ENCODE peak calls at places on chromosomes 5 and 9, in six cellular contexts. V is cerebellum; L is gastrocnemius medialis; B is neural crest cell; S is spleen; F is stimulated activated naive B cell treated with anti-CD40 and anti-IgM and Interleukin-4, amounts not matched to agents 10 μg/mL and 1 μg/mL and 100 μg/mL, for 72 hours. R is an unnamed sample.
A peak's percentile ranks its signal among the peaks of the same experiment; 100 is the strongest.

GRCh38 chr5:146291421-146292074 is 47.1 kb upstream of the POU4F3 start:
- DNase-seq in V (no peak), L (no peak), B (peak; percentile 11), S (no peak), F (no peak), R (no peak)

GRCh38 chr5:132760601-132761317 is 13.5 kb downstream of the CCNI2 start:
- DNase-seq in V (no peak), L (no peak), B (no peak), S (no peak), F (no peak), R (no peak)

GRCh38 chr5:25458628-25459027 is 813.9 kb upstream of the CDH10 start:
- DNase-seq in V (no peak), L (no peak), B (no peak), S (no peak), F (no peak), R (no peak)

GRCh38 chr9:93028448-93029006 is 30.0 kb upstream of the SUSD3 start:
- DNase-seq in V (no peak), L (no peak), B (no peak), S (no peak), F (peak; percentile 48), R (no peak)

GRCh38 chr9:91495450-91495849 is 71.8 kb upstream of the NFIL3 start:
- DNase-seq in V (no peak), L (no peak), B (no peak), S (no peak), F (no peak), R (no peak)

GRCh38 chr9:72477862-72478564 is 43.4 kb upstream of the TMC1 start:
- DNase-seq in V (no peak), L (no peak), B (no peak), S (no peak), F (no peak), R (no peak)

GRCh38 chr5:852431-853401 is 1.9 kb upstream of the ZDHHC11 start:
- DNase-seq in V (no peak), L (no peak), B (no peak), S (peak; percentile 41), F (no peak), R (peak; percentile 66)

GRCh38 chr9:122835313-122835731 is 6.9 kb upstream of the PDCL start:
- DNase-seq in V (peak; percentile 91), L (no peak), B (no peak), S (no peak), F (no peak), R (no peak)

GRCh38 chr5:142472306-142472951 is 147.6 kb upstream of the SPRY4 start:
- DNase-seq in V (no peak), L (no peak), B (no peak), S (no peak), F (no peak), R (no peak)

GRCh38 chr9:68819065-68819464 is 114.0 kb downstream of the PIP5K1B start:
- DNase-seq in V (no peak), L (no peak), B (no peak), S (no peak), F (no peak), R (no peak)

GRCh38 chr5:160438316-160439204 is 16.9 kb downstream of the PTTG1 start:
- DNase-seq in V (peak; percentile 71), L (no peak), B (peak; percentile 38), S (peak; percentile 81), F (peak; percentile 52), R (no peak)

GRCh38 chr9:20041717-20042116 is 252.9 kb upstream of the SLC24A2 start:
- DNase-seq in V (peak; percentile 4), L (no peak), B (no peak), S (no peak), F (no peak), R (no peak)

GRCh38 chr5:50445281-50445949 is 4.3 kb upstream of the EMB start:
- DNase-seq in V (no peak), L (no peak), B (no peak), S (no peak), F (peak; percentile 38), R (no peak)

GRCh38 chr9:33448159-33448511 is 742 bp upstream of the AQP3 start:
- DNase-seq in V (no peak), L (no peak), B (no peak), S (no peak), F (no peak), R (no peak)

GRCh38 chr5:58922392-58923171 is 339.7 kb downstream of the RAB3C start:
- DNase-seq in V (peak; percentile 75), L (peak; percentile 75), B (no peak), S (peak; percentile 86), F (no peak), R (peak; percentile 93)

GRCh38 chr9:76396597-76396996 is 2.4 kb upstream of the RFK start:
- DNase-seq in V (no peak), L (no peak), B (no peak), S (no peak), F (no peak), R (no peak)

GRCh38 chr5:37717613-37718431 is 122.0 kb downstream of the GDNF start:
- DNase-seq in V (peak; percentile 31), L (no peak), B (no peak), S (no peak), F (no peak), R (no peak)

GRCh38 chr9:88829276-88829675 is 162.0 kb upstream of the S1PR3 start:
- DNase-seq in V (no peak), L (no peak), B (no peak), S (no peak), F (peak; percentile 34), R (no peak)

GRCh38 chr5:102853680-102854079 is 98.6 kb downstream of the PAM start:
- DNase-seq in V (no peak), L (no peak), B (no peak), S (no peak), F (no peak), R (no peak)

GRCh38 chr9:82117025-82117424 is 128.5 kb downstream of the SPATA31D1 start:
- DNase-seq in V (no peak), L (no peak), B (no peak), S (no peak), F (no peak), R (no peak)

R was measured in posterior vena cava.